ENCODE peak calls at places on chromosomes 3 and 15, in six cellular contexts. C is neural progenitor cell, X is keratinocyte, B is fibroblast of lung, K is HepG2, Y is PC-3. V is an unnamed sample. For H3K36me3, the result is how much of the 10 kb centered on the place peaks cover.

GRCh38 chr3:10344147-10344943 is 23.4 kb upstream of the SEC13 start:
- DNase-seq in C (peak), X (no peak), B (peak), K (no peak), Y (peak), V (peak)

GRCh38 chr3:26484140-26484539 is 138.4 kb upstream of the LRRC3B start:
- DNase-seq in C (peak), X (no peak), B (no peak), K (peak), Y (no peak), V (no peak)

GRCh38 chr3:110067527-110067926 is 730.2 kb upstream of the DPPA4 start:
- DNase-seq in C (no peak), X (no peak), B (no peak), K (no peak), Y (no peak), V (no peak)

GRCh38 chr15:98292442-98293240 is 332.1 kb downstream of the ARRDC4 start:
- DNase-seq in C (peak), X (peak), B (no peak), K (peak), Y (peak), V (peak)

GRCh38 chr3:194676471-194676870 is 4.5 kb upstream of the LSG1 start:
- DNase-seq in C (no peak), X (no peak), B (no peak), K (no peak), Y (no peak), V (no peak)

GRCh38 chr3:115913069-115913686 is 289.9 kb downstream of the GAP43 start:
- DNase-seq in C (no peak), X (no peak), B (no peak), K (peak), Y (peak), V (no peak)

GRCh38 chr15:57217716-57218598 is 158.3 kb upstream of the CGNL1 start:
- DNase-seq in C (peak), X (no peak), B (peak), K (no peak), Y (no peak), V (no peak)

GRCh38 chr3:36969540-36970432 is 23.1 kb downstream of the EPM2AIP1 start:
- DNase-seq in C (peak), X (peak), B (peak), K (peak), Y (peak), V (peak)

GRCh38 chr15:98708191-98708590 is 59.9 kb downstream of the IGF1R start:
- DNase-seq in C (no peak), X (no peak), B (no peak), K (no peak), Y (no peak), V (no peak)

GRCh38 chr3:157226173-157226847 is 66.4 kb upstream of the CCNL1 start:
- DNase-seq in C (no peak), X (no peak), B (peak), K (no peak), Y (no peak), V (no peak)

GRCh38 chr3:184965639-184966430 is 153.9 kb downstream of the VPS8 start:
- DNase-seq in C (peak), X (no peak), B (no peak), K (no peak), Y (no peak), V (peak)

GRCh38 chr3:24522155-24522579 is 27.5 kb upstream of the THRB start:
- DNase-seq in C (peak), X (no peak), B (no peak), K (peak), Y (no peak), V (no peak)

GRCh38 chr15:56817266-56817665 is 84.0 kb upstream of the ZNF280D start:
- DNase-seq in C (peak), X (no peak), B (peak), K (no peak), Y (peak), V (no peak)

GRCh38 chr15:47820780-47821319 is 103.5 kb downstream of the SEMA6D start:
- DNase-seq in C (no peak), X (no peak), B (peak), K (no peak), Y (no peak), V (no peak)

GRCh38 chr15:88835646-88836045 is 32.4 kb downstream of the ACAN start:
- DNase-seq in C (no peak), X (no peak), B (peak), K (no peak), Y (peak), V (no peak)

GRCh38 chr3:18344306-18345014 is 80.7 kb downstream of the SATB1 start:
- DNase-seq in C (no peak), X (no peak), B (no peak), K (no peak), Y (no peak), V (no peak)

GRCh38 chr3:81249540-81250029 is 511.9 kb downstream of the GBE1 start:
- DNase-seq in C (no peak), X (no peak), B (peak), K (peak), Y (peak), V (no peak)

GRCh38 chr3:58025824-58026579 is 17.8 kb downstream of the FLNB start:
- DNase-seq in C (no peak), X (no peak), B (peak), K (peak), Y (peak), V (no peak)

GRCh38 chr3:123096701-123097100 is 29.9 kb downstream of the PDIA5 start:
- DNase-seq in C (no peak), X (no peak), B (peak), K (no peak), Y (no peak), V (no peak)

GRCh38 chr3:116339441-116340028 is 105.8 kb downstream of the LSAMP start:
- DNase-seq in C (no peak), X (no peak), B (peak), K (no peak), Y (no peak), V (no peak)

GRCh38 chr3:45567730-45568172 is 26.8 kb upstream of the LIMD1 start:
- DNase-seq in C (no peak), X (no peak), B (no peak), K (no peak), Y (no peak), V (no peak)

GRCh38 chr3:59043391-59043790 is 6.4 kb downstream of the CFAP20DC start:
- DNase-seq in C (no peak), X (no peak), B (no peak), K (no peak), Y (no peak), V (no peak)

GRCh38 chr3:187669675-187670504 is at the start of gene SST:
- DNase-seq in C (peak), X (no peak), B (peak), K (peak), Y (peak), V (peak)

GRCh38 chr3:14143826-14144225 is 19.0 kb downstream of the TMEM43 start:
- DNase-seq in C (no peak), X (no peak), B (peak), K (peak), Y (peak), V (no peak)

GRCh38 chr3:96510334-96510733 is 304.1 kb upstream of the EPHA6 start:
- DNase-seq in C (no peak), X (no peak), B (no peak), K (no peak), Y (no peak), V (no peak)

GRCh38 chr3:26647078-26647477 is 24.5 kb downstream of the LRRC3B start:
- DNase-seq in C (no peak), X (no peak), B (no peak), K (no peak), Y (no peak), V (no peak)

GRCh38 chr3:64072111-64072510 is 48.8 kb upstream of the PSMD6 start:
- DNase-seq in C (no peak), X (no peak), B (no peak), K (no peak), Y (no peak), V (no peak)

GRCh38 chr15:70974004-70974832 is 81.6 kb downstream of the LRRC49 start:
- DNase-seq in C (peak), X (no peak), B (peak), K (peak), Y (peak), V (peak)

GRCh38 chr3:183629546-183630301 is 5.7 kb upstream of the KLHL24 start:
- DNase-seq in C (no peak), X (no peak), B (no peak), K (no peak), Y (no peak), V (no peak)

GRCh38 chr3:90091557-90091956 is 984.1 kb downstream of the EPHA3 start:
- DNase-seq in C (peak), X (no peak), B (peak), K (peak), Y (peak), V (peak)

GRCh38 chr15:70210538-70210937 is 112.8 kb upstream of the TLE3 start:
- DNase-seq in C (no peak), X (no peak), B (no peak), K (no peak), Y (no peak), V (peak)

GRCh38 chr3:76107935-76108570 is 322.7 kb upstream of the ZNF717 start:
- DNase-seq in C (peak), X (peak), B (peak), K (peak), Y (peak), V (peak)

GRCh38 chr15:69881310-69881660 is 216.4 kb downstream of the TLE3 start:
- DNase-seq in C (no peak), X (no peak), B (no peak), K (no peak), Y (peak), V (peak)

GRCh38 chr3:8470801-8471200 is 30.8 kb upstream of the LMCD1 start:
- DNase-seq in C (no peak), X (no peak), B (peak), K (no peak), Y (no peak), V (no peak)

GRCh38 chr15:67550522-67550921 is 8.0 kb downstream of the MAP2K5 start:
- DNase-seq in C (no peak), X (no peak), B (peak), K (no peak), Y (no peak), V (no peak)

GRCh38 chr3:65669163-65669875 is 369.4 kb downstream of the MAGI1 start:
- DNase-seq in C (no peak), X (no peak), B (peak), K (peak), Y (no peak), V (no peak)

DNA sequence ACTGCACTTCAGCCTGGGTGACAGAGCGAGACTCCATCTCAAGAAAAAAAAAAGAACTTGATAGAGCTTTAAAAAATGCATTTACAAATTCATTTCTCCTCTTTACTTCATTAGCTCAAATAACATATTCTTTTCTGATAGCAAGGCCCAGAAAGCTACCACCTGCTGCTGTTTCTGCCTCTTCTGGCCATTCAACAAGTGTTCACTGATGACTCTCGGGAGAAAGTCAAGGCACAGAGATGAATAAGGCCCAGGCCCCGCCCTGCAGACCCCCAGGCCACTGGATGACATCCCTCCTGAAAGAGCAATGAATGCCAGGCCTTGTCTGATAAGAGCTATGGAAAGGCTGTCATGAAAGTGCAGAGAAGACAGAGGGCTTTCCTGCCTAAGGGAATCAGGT is 13.6 kb upstream of the TSEN2 start:
- DNase-seq in C (no peak), X (no peak), B (no peak), K (no peak), Y (no peak), V (no peak)
- H2AFZ ChIP-seq in C (no peak), X (no peak), B (no peak), K (no peak), Y (no peak), V (no peak)

DNA sequence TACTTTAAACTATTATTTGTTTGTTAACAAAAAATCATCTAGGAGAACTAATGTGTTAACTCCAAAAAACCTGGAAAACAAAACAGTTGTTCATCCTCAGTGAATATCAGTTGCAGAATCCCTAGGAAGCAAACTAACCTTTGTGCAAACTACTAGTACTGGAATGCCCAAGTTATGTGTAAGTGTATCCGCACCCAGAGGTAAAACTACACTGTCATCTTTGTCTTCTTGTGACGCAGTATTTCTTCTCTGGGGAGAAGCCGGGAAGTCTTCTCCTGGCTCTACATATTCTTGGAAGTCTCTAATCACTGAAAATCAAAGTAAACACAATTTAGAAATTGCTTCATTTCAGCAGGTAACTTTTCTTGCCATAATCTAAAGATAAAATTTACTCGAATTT is 29.8 kb downstream of the DYNC1LI1 start:
- DNase-seq in C (no peak), X (no peak), B (no peak), K (no peak), Y (no peak), V (no peak)
- H3K36me3 ChIP-seq in C (under half), X (under half), B (under half), K (under half), Y (under half), V (under half)

GRCh38 chr3:69181592-69182211 is 59.3 kb upstream of the LMOD3 start:
- DNase-seq in C (peak), X (no peak), B (peak), K (peak), Y (peak), V (no peak)
- H3K27ac ChIP-seq in C (no peak), X (no peak), B (peak), K (peak), Y (no peak), V (no peak)

GRCh38 chr3:119360736-119361462 is 66.7 kb downstream of the ARHGAP31 start:
- DNase-seq in C (no peak), X (no peak), B (no peak), K (no peak), Y (no peak), V (no peak)

GRCh38 chr3:119357190-119357589 is 63.0 kb downstream of the ARHGAP31 start:
- DNase-seq in C (no peak), X (no peak), B (peak), K (no peak), Y (no peak), V (no peak)

GRCh38 chr3:119362010-119362409 is 67.8 kb downstream of the ARHGAP31 start:
- DNase-seq in C (no peak), X (no peak), B (no peak), K (no peak), Y (no peak), V (no peak)

GRCh38 chr3:119359476-119359998 is 65.4 kb downstream of the ARHGAP31 start:
- DNase-seq in C (no peak), X (no peak), B (no peak), K (no peak), Y (no peak), V (peak)

GRCh38 chr3:119360046-119360445 is 65.9 kb downstream of the ARHGAP31 start:
- DNase-seq in C (no peak), X (no peak), B (peak), K (no peak), Y (no peak), V (no peak)
- H2AFZ ChIP-seq in C (peak), X (no peak), B (no peak), K (no peak), Y (no peak), V (no peak)

GRCh38 chr3:150412599-150413069 is 4.5 kb downstream of the TSC22D2 start:
- DNase-seq in C (no peak), X (no peak), B (peak), K (peak), Y (peak), V (peak)

GRCh38 chr3:150411106-150411460 is 3.0 kb downstream of the TSC22D2 start:
- DNase-seq in C (no peak), X (no peak), B (no peak), K (no peak), Y (no peak), V (no peak)

GRCh38 chr3:150411971-150412370 is 3.9 kb downstream of the TSC22D2 start:
- DNase-seq in C (no peak), X (no peak), B (no peak), K (no peak), Y (peak), V (no peak)

GRCh38 chr3:150414273-150414672 is 6.2 kb downstream of the TSC22D2 start:
- DNase-seq in C (peak), X (no peak), B (peak), K (peak), Y (peak), V (peak)

GRCh38 chr3:150414989-150415388 is 6.9 kb downstream of the TSC22D2 start:
- DNase-seq in C (no peak), X (no peak), B (peak), K (no peak), Y (peak), V (no peak)
- H3K36me3 ChIP-seq in C (under half), X (under half), B (under half), K (under half), Y (under half), V (under half)

GRCh38 chr15:92818658-92819311 is 81.3 kb upstream of the CHD2 start:
- DNase-seq in C (no peak), X (no peak), B (peak), K (no peak), Y (no peak), V (no peak)

GRCh38 chr15:92813440-92813839 is 86.7 kb upstream of the CHD2 start:
- DNase-seq in C (no peak), X (no peak), B (no peak), K (no peak), Y (no peak), V (no peak)

GRCh38 chr15:92819312-92820232 is 80.6 kb upstream of the CHD2 start:
- DNase-seq in C (no peak), X (no peak), B (peak), K (no peak), Y (peak), V (peak)

GRCh38 chr15:92820233-92821021 is 79.7 kb upstream of the CHD2 start:
- DNase-seq in C (peak), X (no peak), B (peak), K (peak), Y (peak), V (peak)

GRCh38 chr15:92817339-92817886 is 82.7 kb upstream of the CHD2 start:
- DNase-seq in C (no peak), X (no peak), B (peak), K (no peak), Y (no peak), V (peak)
- H3K27ac ChIP-seq in C (no peak), X (no peak), B (no peak), K (peak), Y (no peak), V (peak)

GRCh38 chr3:105409364-105409763 is 42.7 kb downstream of the ALCAM start:
- DNase-seq in C (no peak), X (no peak), B (no peak), K (no peak), Y (peak), V (no peak)

GRCh38 chr3:105413356-105413887 is 46.7 kb downstream of the ALCAM start:
- DNase-seq in C (no peak), X (no peak), B (no peak), K (no peak), Y (no peak), V (no peak)

GRCh38 chr3:105415981-105416380 is 49.3 kb downstream of the ALCAM start:
- DNase-seq in C (no peak), X (no peak), B (peak), K (no peak), Y (no peak), V (no peak)

GRCh38 chr3:105417538-105418289 is 51.0 kb downstream of the ALCAM start:
- DNase-seq in C (no peak), X (no peak), B (peak), K (no peak), Y (peak), V (no peak)

GRCh38 chr3:105414841-105415240 is 48.1 kb downstream of the ALCAM start:
- DNase-seq in C (no peak), X (no peak), B (peak), K (no peak), Y (no peak), V (no peak)
- H2AFZ ChIP-seq in C (no peak), X (no peak), B (no peak), K (no peak), Y (no peak), V (no peak)

GRCh38 chr15:24696855-24697254 is 21.3 kb downstream of the NPAP1 start:
- DNase-seq in C (peak), X (no peak), B (no peak), K (no peak), Y (no peak), V (no peak)

GRCh38 chr15:24696201-24696600 is 20.6 kb downstream of the NPAP1 start:
- DNase-seq in C (no peak), X (no peak), B (no peak), K (no peak), Y (no peak), V (no peak)
- H3K36me3 ChIP-seq in C (under half), X (under half), B (under half), K (under half), Y (under half), V (under half)

GRCh38 chr15:40960151-40960885 is 7.0 kb downstream of the CHAC1 start:
- DNase-seq in C (no peak), X (no peak), B (no peak), K (no peak), Y (no peak), V (no peak)
- H3K27ac ChIP-seq in C (no peak), X (no peak), B (no peak), K (no peak), Y (peak), V (no peak)

V was measured in Karpas-422.